ENCODE peak calls at places on chromosome 7, in ten cellular contexts. H is fibroblast of lung, S is dorsolateral prefrontal cortex, W is Calu3, N is H9, T is mucosa of descending colon, B is GM10248, Z is lung, Y is heart left ventricle, R is heart right ventricle. E is an unnamed sample.

GRCh38 chr7:75980865-75981449 is 13.4 kb downstream of the TMEM120A start:
- DNase-seq in H (no peak), S (no peak), W (no peak), N (no peak), T (no peak), B (no peak), Z (no peak), Y (peak; percentile 22), R (no peak), E (no peak)

GRCh38 chr7:36207451-36208291 is 54.6 kb downstream of the EEPD1 start:
- DNase-seq in H (peak; percentile 94), S (no peak), W (peak; percentile 31), N (no peak), T (peak; percentile 64), B (no peak), Z (no peak), Y (peak; percentile 59), R (peak; percentile 57), E (peak; percentile 16)

GRCh38 chr7:50667789-50668226 is 102.6 kb upstream of the DDC start:
- DNase-seq in H (no peak), S (no peak), W (no peak), N (no peak), T (no peak), B (no peak), Z (no peak), Y (peak; percentile 74), R (peak; percentile 48), E (peak; percentile 56)

GRCh38 chr7:55439627-55440026 is 74.5 kb downstream of the LANCL2 start:
- DNase-seq in H (peak; percentile 49), S (no peak), W (no peak), N (no peak), T (no peak), B (no peak), Z (no peak), Y (no peak), R (no peak), E (peak; percentile 39)

GRCh38 chr7:108132551-108133265 is 2.5 kb upstream of the LAMB4 start:
- DNase-seq in H (peak; percentile 74), S (no peak), W (no peak), N (peak; percentile 38), T (no peak), B (no peak), Z (no peak), Y (no peak), R (no peak), E (no peak)

GRCh38 chr7:84914598-84914997 is 272.3 kb downstream of the SEMA3D start:
- DNase-seq in H (no peak), S (no peak), W (no peak), N (no peak), T (no peak), B (no peak), Z (no peak), Y (no peak), R (no peak), E (no peak)

GRCh38 chr7:138890467-138890781 is 90.8 kb downstream of the KIAA1549 start:
- DNase-seq in H (no peak), S (no peak), W (no peak), N (no peak), T (no peak), B (no peak), Z (no peak), Y (no peak), R (no peak), E (no peak)

GRCh38 chr7:102992820-102993531 is 80.2 kb downstream of the LRRC17 start:
- DNase-seq in H (peak; percentile 98), S (no peak), W (peak; percentile 18), N (no peak), T (no peak), B (no peak), Z (no peak), Y (no peak), R (no peak), E (peak; percentile 80)

GRCh38 chr7:128796325-128796724 is 4.6 kb downstream of the CCDC136 start:
- DNase-seq in H (peak; percentile 92), S (no peak), W (no peak), N (no peak), T (no peak), B (no peak), Z (no peak), Y (no peak), R (no peak), E (peak; percentile 43)

GRCh38 chr7:51867117-51867516 is 550.5 kb upstream of the COBL start:
- DNase-seq in H (no peak), S (no peak), W (no peak), N (no peak), T (no peak), B (no peak), Z (no peak), Y (no peak), R (no peak), E (no peak)

GRCh38 chr7:173120-173918 is 19.1 kb upstream of the FAM20C start:
- DNase-seq in H (no peak), S (no peak), W (no peak), N (no peak), T (no peak), B (no peak), Z (no peak), Y (no peak), R (no peak), E (no peak)

GRCh38 chr7:99616359-99617186 is at the start of gene ZSCAN25:
- DNase-seq in H (peak; percentile 92), S (peak; percentile 75), W (peak; percentile 85), N (peak; percentile 96), T (peak; percentile 93), B (peak; percentile 95), Z (peak; percentile 90), Y (peak; percentile 93), R (peak; percentile 89), E (peak; percentile 88)
- TF ChIP-seq CTCF in H (peak; percentile 36), S (peak; percentile 25), W (no peak), N (peak; percentile 76), T (no peak), B (peak; percentile 65), Z (no peak), Y (peak; percentile 47), R (peak; percentile 46), E (peak; percentile 22)

GRCh38 chr7:100476903-100477870 is 1.8 kb downstream of the TSC22D4 start:
- DNase-seq in H (no peak), S (no peak), W (no peak), N (peak; percentile 52), T (peak; percentile 75), B (no peak), Z (no peak), Y (peak; percentile 38), R (no peak), E (no peak)
- TF ChIP-seq CTCF in H (peak; percentile 21), S (no peak), W (no peak), N (peak; percentile 44), T (no peak), B (peak; percentile 53), Z (no peak), Y (no peak), R (peak; percentile 32), E (peak; percentile 18)

DNA sequence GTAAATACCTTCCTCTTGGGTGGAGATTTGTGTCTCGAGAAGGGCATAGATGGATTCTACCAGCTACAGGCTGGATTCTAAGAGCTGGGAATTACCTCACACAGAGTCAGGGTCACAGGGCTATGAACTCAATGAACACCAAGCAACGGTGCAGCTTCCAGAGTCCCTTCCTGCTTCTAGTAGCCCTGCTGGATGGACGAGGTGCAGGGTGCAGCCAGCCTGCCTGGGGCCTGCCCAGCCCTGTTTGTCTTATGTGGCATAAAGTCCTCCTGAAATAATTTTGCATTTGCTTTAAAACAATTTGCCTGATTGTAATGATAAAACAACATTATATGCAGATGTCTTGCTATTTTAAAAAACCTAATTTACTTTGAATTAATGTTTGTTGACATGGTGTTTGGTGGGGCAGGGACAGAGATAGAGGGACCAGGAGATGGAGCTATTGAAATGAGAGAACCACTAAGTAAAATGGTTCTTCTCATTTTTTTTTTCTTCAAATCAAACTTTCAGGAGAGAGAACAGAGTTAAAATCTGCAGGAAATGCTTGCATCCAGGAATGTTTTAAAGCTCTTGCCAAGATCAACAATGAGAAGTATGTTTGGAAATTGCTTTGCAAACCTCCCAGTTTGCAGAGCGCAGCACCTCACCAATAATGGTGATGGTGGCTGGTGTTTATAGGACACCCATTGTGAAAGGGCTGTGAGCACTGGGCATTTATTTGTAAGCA is 305.4 kb upstream of the PODXL start:
- DNase-seq in H (peak; percentile 86), S (no peak), W (no peak), N (no peak), T (no peak), B (no peak), Z (no peak), Y (no peak), R (no peak), E (no peak)
- TF ChIP-seq CTCF in H (no peak), S (no peak), W (no peak), N (no peak), T (no peak), B (no peak), Z (no peak), Y (no peak), R (no peak), E (no peak)

GRCh38 chr7:157759246-157759805 is 422.5 kb downstream of the DNAJB6 start:
- DNase-seq in H (no peak), S (no peak), W (no peak), N (peak; percentile 21), T (no peak), B (no peak), Z (no peak), Y (peak; percentile 10), R (no peak), E (no peak)

GRCh38 chr7:157762824-157763223 is 426.0 kb downstream of the DNAJB6 start:
- DNase-seq in H (no peak), S (no peak), W (no peak), N (no peak), T (no peak), B (no peak), Z (no peak), Y (peak; percentile 8), R (no peak), E (no peak)

GRCh38 chr7:157757776-157758467 is 421.1 kb downstream of the DNAJB6 start:
- DNase-seq in H (no peak), S (no peak), W (no peak), N (peak; percentile 43), T (no peak), B (no peak), Z (no peak), Y (no peak), R (no peak), E (no peak)

GRCh38 chr7:157758468-157759245 is 421.9 kb downstream of the DNAJB6 start:
- DNase-seq in H (no peak), S (no peak), W (no peak), N (peak; percentile 24), T (no peak), B (no peak), Z (no peak), Y (peak; percentile 7), R (no peak), E (no peak)

DNA sequence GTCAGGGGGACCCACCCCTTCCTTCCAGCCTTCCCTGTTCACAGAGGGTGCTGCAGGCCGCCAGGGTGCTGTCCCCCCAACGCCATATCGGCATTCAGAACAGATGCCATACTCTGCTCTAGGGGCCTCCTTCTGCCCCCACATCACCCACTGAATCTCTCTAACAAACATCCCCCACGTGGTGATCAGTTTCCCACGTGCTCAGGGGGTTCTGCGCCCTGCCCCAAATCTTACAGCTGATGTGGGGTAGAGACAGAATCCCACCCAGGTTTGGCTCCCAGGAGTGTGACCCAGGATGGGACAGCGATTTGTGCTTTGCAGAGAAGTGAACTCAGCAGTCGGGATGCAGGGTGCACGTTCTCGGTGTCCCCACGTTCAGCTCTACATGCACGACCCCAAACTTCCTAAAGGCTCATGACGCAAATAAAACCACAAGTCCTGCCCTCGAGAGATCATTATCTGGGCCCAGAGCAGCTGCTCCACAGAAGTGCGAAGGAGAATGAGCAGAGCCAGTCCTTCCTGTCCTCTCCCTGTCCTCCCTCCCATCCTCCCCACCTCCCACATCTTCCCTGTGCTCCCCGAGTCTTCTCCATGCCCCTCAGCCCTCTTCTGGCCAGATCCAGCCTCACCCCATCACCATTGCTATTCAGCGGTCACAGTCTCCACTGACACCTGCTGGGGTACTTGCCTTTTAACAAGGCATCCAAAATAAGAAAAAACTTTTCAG is 423.4 kb downstream of the DNAJB6 start:
- DNase-seq in H (no peak), S (no peak), W (no peak), N (peak; percentile 33), T (no peak), B (no peak), Z (no peak), Y (peak; percentile 1), R (no peak), E (no peak)
- TF ChIP-seq CTCF in H (no peak), S (no peak), W (no peak), N (peak; percentile 43), T (no peak), B (no peak), Z (no peak), Y (no peak), R (no peak), E (no peak)

E was measured in foreskin fibroblast.